ENCODE peak calls at places on chromosomes 13 and 19, in nine cellular contexts. J, Q, D, L, K, U, R, F and I are unnamed samples.

GRCh38 chr19:9856609-9857008 is 21.5 kb downstream of the PIN1 start:
- DNase-seq in L (no peak), F (no peak), U (no peak), Q (no peak), R (no peak), J (no peak), K (no peak), D (no peak), I (no peak)

GRCh38 chr19:54609356-54609791 is 15.9 kb downstream of the LILRA1 start:
- DNase-seq in F (no peak), K (no peak), L (no peak), J (no peak), Q (no peak), D (no peak), U (no peak), R (no peak), I (no peak)

GRCh38 chr19:35006342-35006998 is 6.3 kb downstream of the GRAMD1A start:
- DNase-seq in R (no peak), L (no peak), U (no peak), D (no peak), Q (no peak), K (no peak), J (no peak), F (no peak), I (no peak)

GRCh38 chr19:32798201-32798600 is 71.4 kb downstream of the SLC7A9 start:
- DNase-seq in J (no peak), R (no peak), U (no peak), Q (no peak), F (no peak), L (no peak), D (no peak), K (no peak), I (no peak)

GRCh38 chr19:30090476-30090875 is 148.4 kb downstream of the URI1 start:
- DNase-seq in U (no peak), D (no peak), F (no peak), R (no peak), L (no peak), J (no peak), Q (no peak), K (no peak), I (no peak)

GRCh38 chr19:49931293-49932040 is 2.2 kb upstream of the NUP62 start:
- DNase-seq in Q (no peak), F (no peak), R (no peak), L (no peak), J (no peak), K (no peak), D (no peak), U (no peak), I (no peak)

GRCh38 chr19:11480081-11480926 is 542 bp downstream of the ELAVL3 start:
- DNase-seq in L (no peak), F (no peak), J (no peak), K (no peak), R (peak; percentile 20), Q (no peak), D (no peak), U (no peak), I (no peak)

GRCh38 chr19:11136400-11137101 is 19.0 kb downstream of the SPC24 start:
- DNase-seq in J (no peak), L (no peak), F (no peak), Q (no peak), D (no peak), R (no peak), K (no peak), U (no peak), I (no peak)

GRCh38 chr19:49862411-49863253 is 4.7 kb downstream of the PNKP start:
- DNase-seq in U (no peak), L (no peak), D (peak; percentile 51), F (no peak), Q (peak; percentile 44), K (no peak), J (no peak), R (no peak), I (no peak)

GRCh38 chr19:40528533-40529092 is 48.1 kb upstream of the SHKBP1 start:
- DNase-seq in F (no peak), J (no peak), K (no peak), L (no peak), U (no peak), Q (no peak), D (no peak), R (no peak), I (no peak)

GRCh38 chr19:50147462-50148423 is 15.3 kb downstream of the IZUMO2 start:
- DNase-seq in J (peak; percentile 97), Q (peak; percentile 81), R (peak; percentile 92), K (peak; percentile 81), D (peak; percentile 68), L (peak; percentile 39), F (peak; percentile 4), U (peak; percentile 25), I (peak; percentile 67)

GRCh38 chr19:33444993-33445751 is 71.7 kb downstream of the CEBPG start:
- DNase-seq in R (no peak), F (no peak), J (no peak), L (no peak), D (no peak), Q (no peak), K (no peak), U (no peak), I (no peak)

GRCh38 chr13:110726726-110727125 is 13.2 kb downstream of the ING1 start:
- DNase-seq in R (no peak), Q (peak; percentile 79), L (no peak), K (no peak), F (no peak), J (no peak), U (peak; percentile 21), D (peak; percentile 94), I (peak; percentile 54)

GRCh38 chr19:16386619-16387240 is 62.1 kb downstream of the KLF2 start:
- DNase-seq in U (no peak), Q (peak; percentile 57), J (peak; percentile 68), D (peak; percentile 79), L (no peak), K (peak; percentile 66), R (peak; percentile 13), F (no peak), I (peak; percentile 33)

GRCh38 chr19:46383171-46383815 is 30.1 kb downstream of the CCDC8 start:
- DNase-seq in D (no peak), J (no peak), Q (no peak), K (no peak), R (no peak), L (no peak), F (no peak), U (no peak), I (no peak)

GRCh38 chr19:18417250-18418033 is 1.8 kb upstream of the SSBP4 start:
- DNase-seq in K (peak; percentile 85), D (no peak), F (peak; percentile 59), J (peak; percentile 84), Q (peak; percentile 59), L (no peak), U (no peak), R (peak; percentile 17), I (peak; percentile 41)

GRCh38 chr19:1650627-1651009 is 1.8 kb downstream of the TCF3 start:
- DNase-seq in F (no peak), D (peak; percentile 58), R (no peak), L (no peak), Q (peak; percentile 46), U (no peak), J (peak; percentile 31), K (peak; percentile 25), I (no peak)

GRCh38 chr13:36431204-36432105 is 840 bp upstream of the CCNA1 start:
- DNase-seq in U (no peak), J (no peak), Q (peak; percentile 37), F (no peak), L (no peak), K (no peak), D (no peak), R (peak; percentile 32), I (no peak)

GRCh38 chr13:108850706-108851105 is 221.3 kb downstream of the MYO16 start:
- DNase-seq in L (no peak), R (no peak), F (no peak), U (no peak), K (no peak), J (no peak), Q (no peak), D (no peak), I (no peak)

GRCh38 chr19:46288896-46289588 is 7.8 kb upstream of the HIF3A start:
- DNase-seq in L (peak; percentile 52), K (peak; percentile 48), J (peak; percentile 96), U (no peak), D (no peak), R (peak; percentile 13), F (peak; percentile 82), Q (no peak), I (no peak)

GRCh38 chr13:35139591-35139990 is 197.5 kb downstream of the NBEA start:
- DNase-seq in L (no peak), K (peak; percentile 6), Q (no peak), U (no peak), J (no peak), F (no peak), R (no peak), D (peak; percentile 76), I (no peak)

GRCh38 chr19:6087074-6087506 is 23.2 kb downstream of the RFX2 start:
- DNase-seq in U (no peak), L (no peak), F (no peak), J (no peak), D (peak; percentile 22), K (no peak), R (peak; percentile 41), Q (no peak), I (no peak)

GRCh38 chr13:96299235-96299634 is 209.3 kb downstream of the HS6ST3 start:
- DNase-seq in D (no peak), J (no peak), R (no peak), F (no peak), K (no peak), U (no peak), L (no peak), Q (no peak), I (no peak)

GRCh38 chr19:5967571-5967970 is 10.4 kb downstream of the RANBP3 start:
- DNase-seq in Q (no peak), L (no peak), J (no peak), D (no peak), F (no peak), R (no peak), K (no peak), U (no peak), I (no peak)

GRCh38 chr19:16739546-16739945 is 19.9 kb downstream of the NWD1 start:
- DNase-seq in Q (no peak), F (no peak), D (no peak), J (peak; percentile 23), L (no peak), K (no peak), U (no peak), R (no peak), I (no peak)